ENCODE peak calls at places on chromosome 22, in nine cellular contexts. T is MCF 10A; D is M059J; F is endodermal cell; R is iPS DF 6.9; V is astrocyte of the hippocampus; L is stimulated activated CD8-positive, alpha-beta memory T cell treated with anti-CD3 and anti-CD28 coated beads, Interleukin-4, amount 100 ng/mL, for 24 hours; S is thoracic aorta; Y is skeletal muscle cell. C is an unnamed sample.

GRCh38 chr22:21845558-21846452 is 21.6 kb downstream of the MAPK1 start:
- DNase-seq in T (no peak), D (no peak), F (no peak), R (no peak), V (no peak), L (no peak), S (no peak), Y (no peak), C (no peak)

GRCh38 chr22:30887418-30887817 is 81.2 kb downstream of the MORC2 start:
- DNase-seq in T (no peak), D (no peak), F (no peak), R (no peak), V (no peak), L (no peak), S (no peak), Y (no peak), C (no peak)

GRCh38 chr22:39205344-39206021 is 39.3 kb downstream of the PDGFB start:
- DNase-seq in T (peak), D (peak), F (peak), R (no peak), V (peak), L (peak), S (no peak), Y (no peak), C (no peak)

GRCh38 chr22:23509571-23510302 is 70.4 kb downstream of the IGLL1 start:
- DNase-seq in T (no peak), D (no peak), F (peak), R (no peak), V (no peak), L (no peak), S (no peak), Y (peak), C (no peak)

GRCh38 chr22:23820748-23821211 is 18.0 kb downstream of the DERL3 start:
- DNase-seq in T (no peak), D (no peak), F (peak), R (no peak), V (no peak), L (no peak), S (no peak), Y (no peak), C (no peak)

GRCh38 chr22:23915230-23915754 is 21.1 kb downstream of the MIF start:
- DNase-seq in T (no peak), D (no peak), F (peak), R (no peak), V (no peak), L (no peak), S (no peak), Y (no peak), C (no peak)

GRCh38 chr22:25183959-25184619 is 15.6 kb upstream of the CRYBB3 start:
- DNase-seq in T (no peak), D (no peak), F (no peak), R (no peak), V (no peak), L (no peak), S (no peak), Y (no peak), C (no peak)

GRCh38 chr22:31861226-31861840 is 83.0 kb upstream of the YWHAH start:
- DNase-seq in T (no peak), D (no peak), F (no peak), R (no peak), V (no peak), L (no peak), S (no peak), Y (no peak), C (no peak)

GRCh38 chr22:37063436-37064420 is 12.2 kb downstream of the KCTD17 start:
- DNase-seq in T (no peak), D (peak), F (no peak), R (no peak), V (no peak), L (no peak), S (no peak), Y (no peak), C (no peak)

GRCh38 chr22:37079668-37080171 is 28.2 kb downstream of the KCTD17 start:
- DNase-seq in T (no peak), D (peak), F (no peak), R (no peak), V (peak), L (peak), S (no peak), Y (peak), C (no peak)

GRCh38 chr22:42857845-42858481 is 890 bp upstream of the ARFGAP3 start:
- DNase-seq in T (no peak), D (peak), F (no peak), R (no peak), V (no peak), L (no peak), S (no peak), Y (no peak), C (no peak)

GRCh38 chr22:17955611-17956379 is 68.6 kb downstream of the MICAL3 start:
- DNase-seq in T (no peak), D (no peak), F (no peak), R (no peak), V (no peak), L (no peak), S (no peak), Y (no peak), C (no peak)

GRCh38 chr22:31789803-31790202 is 36.0 kb downstream of the DEPDC5 start:
- DNase-seq in T (no peak), D (no peak), F (no peak), R (no peak), V (no peak), L (no peak), S (no peak), Y (no peak), C (no peak)

GRCh38 chr22:37486224-37486845 is at the start of gene MFNG:
- DNase-seq in T (peak), D (peak), F (peak), R (no peak), V (peak), L (peak), S (no peak), Y (no peak), C (peak)

GRCh38 chr22:25405854-25406509 is 158.5 kb upstream of the GRK3 start:
- DNase-seq in T (no peak), D (no peak), F (no peak), R (no peak), V (no peak), L (no peak), S (no peak), Y (no peak), C (no peak)

GRCh38 chr22:38238519-38239051 is 34.2 kb downstream of the TMEM184B start:
- DNase-seq in T (no peak), D (peak), F (no peak), R (no peak), V (no peak), L (no peak), S (no peak), Y (peak), C (no peak)

GRCh38 chr22:32555546-32555945 is 80.9 kb downstream of the FBXO7 start:
- DNase-seq in T (no peak), D (no peak), F (no peak), R (no peak), V (peak), L (no peak), S (no peak), Y (no peak), C (no peak)

GRCh38 chr22:35205956-35206355 is 51.3 kb upstream of the HMGXB4 start:
- DNase-seq in T (peak), D (peak), F (no peak), R (no peak), V (peak), L (no peak), S (no peak), Y (no peak), C (no peak)

GRCh38 chr22:43946391-43946680 is 8.9 kb upstream of the SAMM50 start:
- DNase-seq in T (no peak), D (no peak), F (no peak), R (no peak), V (peak), L (no peak), S (no peak), Y (no peak), C (no peak)

GRCh38 chr22:37023743-37024338 is 4.3 kb downstream of the MPST start:
- DNase-seq in T (no peak), D (no peak), F (no peak), R (no peak), V (no peak), L (no peak), S (no peak), Y (no peak), C (no peak)

GRCh38 chr22:36027579-36027959 is 1.1 kb downstream of the RBFOX2 start:
- DNase-seq in T (peak), D (peak), F (no peak), R (no peak), V (peak), L (no peak), S (no peak), Y (no peak), C (no peak)

GRCh38 chr22:37713761-37714160 is 16.9 kb downstream of the TRIOBP start:
- DNase-seq in T (no peak), D (no peak), F (no peak), R (no peak), V (no peak), L (no peak), S (no peak), Y (no peak), C (no peak)

GRCh38 chr22:35424761-35425160 is 24.8 kb downstream of the MCM5 start:
- DNase-seq in T (no peak), D (no peak), F (no peak), R (no peak), V (no peak), L (no peak), S (no peak), Y (no peak), C (no peak)